ENCODE peak calls at places on chromosomes 7 and 10, in six cellular contexts. O is stimulated activated CD8-positive, alpha-beta memory T cell treated with anti-CD3 and anti-CD28 coated beads, Interleukin-15, amount 100 ng/mL, for 24 hours; X is GM23338; U is HTR-8/SVneo; Q is brain microvascular endothelial cell; H is MV-4-11. S is an unnamed sample.

GRCh38 chr7:140656548-140657515 is 15.9 kb upstream of the ADCK2 start:
- DNase-seq in U (no peak), X (no peak), H (peak), O (no peak), Q (peak), S (no peak)

GRCh38 chr7:69906309-69906995 is 308.2 kb downstream of the AUTS2 start:
- DNase-seq in H (peak), O (no peak), Q (no peak), U (no peak), X (no peak), S (no peak)

GRCh38 chr10:110664483-110665420 is 20.6 kb downstream of the RBM20 start:
- DNase-seq in U (peak), Q (peak), O (no peak), H (peak), X (no peak), S (no peak)

GRCh38 chr10:69218831-69219230 is 1.3 kb upstream of the HKDC1 start:
- DNase-seq in H (no peak), X (no peak), Q (no peak), O (no peak), U (no peak), S (no peak)

GRCh38 chr7:116626886-116627285 is 45.1 kb upstream of the MET start:
- DNase-seq in X (no peak), Q (no peak), H (peak), O (no peak), U (no peak), S (no peak)

GRCh38 chr7:105209870-105210269 is 178.9 kb downstream of the SRPK2 start:
- DNase-seq in O (no peak), U (no peak), X (no peak), H (no peak), Q (no peak), S (no peak)

GRCh38 chr7:114567416-114567815 is 152.8 kb downstream of the FOXP2 start:
- DNase-seq in X (no peak), H (no peak), U (no peak), Q (no peak), O (no peak), S (no peak)

GRCh38 chr7:129843982-129844840 is 108.5 kb downstream of the UBE2H start:
- DNase-seq in H (no peak), X (peak), O (no peak), Q (no peak), U (no peak), S (no peak)

GRCh38 chr10:88833722-88834121 is 17.9 kb downstream of the ANKRD22 start:
- DNase-seq in U (no peak), X (no peak), H (peak), Q (no peak), O (no peak), S (no peak)

GRCh38 chr10:90138844-90139243 is 437.5 kb downstream of the KIF20B start:
- DNase-seq in Q (peak), X (peak), H (peak), U (no peak), O (no peak), S (peak)

GRCh38 chr7:107850671-107851070 is 40.3 kb upstream of the DLD start:
- DNase-seq in Q (no peak), X (no peak), O (no peak), H (no peak), U (no peak), S (no peak)

GRCh38 chr10:33277135-33277536 is 57.3 kb downstream of the NRP1 start:
- DNase-seq in Q (peak), O (no peak), H (no peak), U (peak), X (no peak), S (no peak)

GRCh38 chr7:137081694-137082093 is 213.2 kb downstream of the CHRM2 start:
- DNase-seq in H (no peak), O (no peak), Q (peak), X (no peak), U (no peak), S (no peak)

GRCh38 chr10:12287772-12288171 is 61.6 kb upstream of the CAMK1D start:
- DNase-seq in H (no peak), X (no peak), O (no peak), Q (no peak), U (no peak), S (no peak)

S was measured in neural progenitor cell.